ENCODE peak calls at places on chromosomes 13 and 19, in ten cellular contexts. One of them, this sample, is unnamed.

GRCh38 chr19:1445932-1446712 is 3.8 kb upstream of the APC2 start:
- DNase-seq in endothelial cell: peak
- DNase-seq in activated CD4-positive, CD25-positive, alpha-beta regulatory T cell: no peak
- DNase-seq in AG04450: no peak
- DNase-seq in fibroblast of mammary gland: no peak
- DNase-seq in fibroblast of the conjunctiva: no peak
- DNase-seq in amygdala: peak
- DNase-seq in stimulated activated CD8-positive, alpha-beta memory T cell treated with anti-CD3 and anti-CD28 coated beads, Interleukin-15, amount 100 ng/mL, for 4 hours: no peak
- DNase-seq in effector memory CD8-positive, alpha-beta T cell: no peak
- DNase-seq in EH: no peak
- DNase-seq in this sample: peak

GRCh38 chr19:35756373-35757230 is at the start of gene HSPB6:
- DNase-seq in effector memory CD8-positive, alpha-beta T cell: no peak
- DNase-seq in endothelial cell: peak
- DNase-seq in AG04450: no peak
- DNase-seq in activated CD4-positive, CD25-positive, alpha-beta regulatory T cell: no peak
- DNase-seq in fibroblast of mammary gland: peak
- DNase-seq in fibroblast of the conjunctiva: peak
- DNase-seq in amygdala: no peak
- DNase-seq in stimulated activated CD8-positive, alpha-beta memory T cell treated with anti-CD3 and anti-CD28 coated beads, Interleukin-15, amount 100 ng/mL, for 4 hours: no peak
- DNase-seq in EH: peak
- DNase-seq in this sample: peak

GRCh38 chr19:33382006-33382405 is 8.5 kb downstream of the CEBPG start:
- DNase-seq in fibroblast of mammary gland: no peak
- DNase-seq in effector memory CD8-positive, alpha-beta T cell: no peak
- DNase-seq in AG04450: no peak
- DNase-seq in endothelial cell: no peak
- DNase-seq in fibroblast of the conjunctiva: no peak
- DNase-seq in stimulated activated CD8-positive, alpha-beta memory T cell treated with anti-CD3 and anti-CD28 coated beads, Interleukin-15, amount 100 ng/mL, for 4 hours: no peak
- DNase-seq in amygdala: no peak
- DNase-seq in activated CD4-positive, CD25-positive, alpha-beta regulatory T cell: no peak
- DNase-seq in EH: no peak
- DNase-seq in this sample: no peak

GRCh38 chr13:43874512-43875092 is 4.9 kb downstream of the CCDC122 start:
- DNase-seq in fibroblast of the conjunctiva: peak
- DNase-seq in effector memory CD8-positive, alpha-beta T cell: no peak
- DNase-seq in activated CD4-positive, CD25-positive, alpha-beta regulatory T cell: no peak
- DNase-seq in amygdala: no peak
- DNase-seq in endothelial cell: no peak
- DNase-seq in fibroblast of mammary gland: peak
- DNase-seq in AG04450: no peak
- DNase-seq in EH: peak
- DNase-seq in stimulated activated CD8-positive, alpha-beta memory T cell treated with anti-CD3 and anti-CD28 coated beads, Interleukin-15, amount 100 ng/mL, for 4 hours: no peak
- DNase-seq in this sample: no peak

GRCh38 chr13:111502957-111503356 is 182.5 kb downstream of the TEX29 start:
- DNase-seq in endothelial cell: no peak
- DNase-seq in amygdala: no peak
- DNase-seq in fibroblast of mammary gland: no peak
- DNase-seq in AG04450: no peak
- DNase-seq in stimulated activated CD8-positive, alpha-beta memory T cell treated with anti-CD3 and anti-CD28 coated beads, Interleukin-15, amount 100 ng/mL, for 4 hours: no peak
- DNase-seq in effector memory CD8-positive, alpha-beta T cell: no peak
- DNase-seq in activated CD4-positive, CD25-positive, alpha-beta regulatory T cell: no peak
- DNase-seq in EH: no peak
- DNase-seq in fibroblast of the conjunctiva: no peak
- DNase-seq in this sample: peak

GRCh38 chr13:24997367-24997967 is 98.5 kb upstream of the PABPC3 start:
- DNase-seq in AG04450: no peak
- DNase-seq in EH: peak
- DNase-seq in stimulated activated CD8-positive, alpha-beta memory T cell treated with anti-CD3 and anti-CD28 coated beads, Interleukin-15, amount 100 ng/mL, for 4 hours: no peak
- DNase-seq in endothelial cell: peak
- DNase-seq in amygdala: no peak
- DNase-seq in fibroblast of mammary gland: peak
- DNase-seq in fibroblast of the conjunctiva: peak
- DNase-seq in activated CD4-positive, CD25-positive, alpha-beta regulatory T cell: no peak
- DNase-seq in effector memory CD8-positive, alpha-beta T cell: peak
- DNase-seq in this sample: no peak

GRCh38 chr19:482186-483041 is 13.9 kb upstream of the MADCAM1 start:
- DNase-seq in fibroblast of mammary gland: no peak
- DNase-seq in stimulated activated CD8-positive, alpha-beta memory T cell treated with anti-CD3 and anti-CD28 coated beads, Interleukin-15, amount 100 ng/mL, for 4 hours: no peak
- DNase-seq in fibroblast of the conjunctiva: no peak
- DNase-seq in endothelial cell: no peak
- DNase-seq in amygdala: no peak
- DNase-seq in activated CD4-positive, CD25-positive, alpha-beta regulatory T cell: no peak
- DNase-seq in EH: no peak
- DNase-seq in effector memory CD8-positive, alpha-beta T cell: no peak
- DNase-seq in AG04450: no peak
- DNase-seq in this sample: no peak

GRCh38 chr13:112392719-112393118 is 16.6 kb downstream of the SPACA7 start:
- DNase-seq in fibroblast of the conjunctiva: no peak
- DNase-seq in fibroblast of mammary gland: no peak
- DNase-seq in effector memory CD8-positive, alpha-beta T cell: no peak
- DNase-seq in EH: no peak
- DNase-seq in stimulated activated CD8-positive, alpha-beta memory T cell treated with anti-CD3 and anti-CD28 coated beads, Interleukin-15, amount 100 ng/mL, for 4 hours: no peak
- DNase-seq in amygdala: no peak
- DNase-seq in activated CD4-positive, CD25-positive, alpha-beta regulatory T cell: no peak
- DNase-seq in endothelial cell: no peak
- DNase-seq in AG04450: no peak
- DNase-seq in this sample: no peak

GRCh38 chr13:110536006-110536693 is 25.4 kb downstream of the RAB20 start:
- DNase-seq in AG04450: no peak
- DNase-seq in activated CD4-positive, CD25-positive, alpha-beta regulatory T cell: no peak
- DNase-seq in fibroblast of the conjunctiva: no peak
- DNase-seq in stimulated activated CD8-positive, alpha-beta memory T cell treated with anti-CD3 and anti-CD28 coated beads, Interleukin-15, amount 100 ng/mL, for 4 hours: no peak
- DNase-seq in effector memory CD8-positive, alpha-beta T cell: no peak
- DNase-seq in endothelial cell: no peak
- DNase-seq in amygdala: peak
- DNase-seq in EH: no peak
- DNase-seq in fibroblast of mammary gland: no peak
- DNase-seq in this sample: no peak

GRCh38 chr19:42406111-42406510 is 16.0 kb upstream of the CNFN start:
- DNase-seq in activated CD4-positive, CD25-positive, alpha-beta regulatory T cell: no peak
- DNase-seq in fibroblast of mammary gland: no peak
- DNase-seq in EH: no peak
- DNase-seq in stimulated activated CD8-positive, alpha-beta memory T cell treated with anti-CD3 and anti-CD28 coated beads, Interleukin-15, amount 100 ng/mL, for 4 hours: no peak
- DNase-seq in AG04450: no peak
- DNase-seq in amygdala: no peak
- DNase-seq in endothelial cell: no peak
- DNase-seq in fibroblast of the conjunctiva: no peak
- DNase-seq in effector memory CD8-positive, alpha-beta T cell: no peak
- DNase-seq in this sample: no peak

GRCh38 chr19:19627716-19628498 is at the start of gene LPAR2:
- DNase-seq in fibroblast of the conjunctiva: no peak
- DNase-seq in EH: peak
- DNase-seq in fibroblast of mammary gland: no peak
- DNase-seq in stimulated activated CD8-positive, alpha-beta memory T cell treated with anti-CD3 and anti-CD28 coated beads, Interleukin-15, amount 100 ng/mL, for 4 hours: peak
- DNase-seq in effector memory CD8-positive, alpha-beta T cell: peak
- DNase-seq in activated CD4-positive, CD25-positive, alpha-beta regulatory T cell: peak
- DNase-seq in endothelial cell: peak
- DNase-seq in amygdala: no peak
- DNase-seq in AG04450: no peak
- DNase-seq in this sample: no peak

GRCh38 chr19:46789371-46789770 is 977 bp upstream of the SLC1A5 start:
- DNase-seq in activated CD4-positive, CD25-positive, alpha-beta regulatory T cell: no peak
- DNase-seq in EH: no peak
- DNase-seq in fibroblast of mammary gland: no peak
- DNase-seq in fibroblast of the conjunctiva: no peak
- DNase-seq in amygdala: no peak
- DNase-seq in endothelial cell: no peak
- DNase-seq in AG04450: no peak
- DNase-seq in stimulated activated CD8-positive, alpha-beta memory T cell treated with anti-CD3 and anti-CD28 coated beads, Interleukin-15, amount 100 ng/mL, for 4 hours: no peak
- DNase-seq in effector memory CD8-positive, alpha-beta T cell: no peak
- DNase-seq in this sample: no peak

GRCh38 chr19:16113727-16114126 is 2.0 kb downstream of the RAB8A start:
- DNase-seq in endothelial cell: no peak
- DNase-seq in AG04450: no peak
- DNase-seq in effector memory CD8-positive, alpha-beta T cell: no peak
- DNase-seq in fibroblast of mammary gland: no peak
- DNase-seq in fibroblast of the conjunctiva: no peak
- DNase-seq in amygdala: no peak
- DNase-seq in stimulated activated CD8-positive, alpha-beta memory T cell treated with anti-CD3 and anti-CD28 coated beads, Interleukin-15, amount 100 ng/mL, for 4 hours: no peak
- DNase-seq in EH: no peak
- DNase-seq in activated CD4-positive, CD25-positive, alpha-beta regulatory T cell: no peak
- DNase-seq in this sample: no peak

GRCh38 chr13:26899153-26899552 is 138.6 kb upstream of the GPR12 start:
- DNase-seq in EH: no peak
- DNase-seq in fibroblast of mammary gland: no peak
- DNase-seq in endothelial cell: no peak
- DNase-seq in stimulated activated CD8-positive, alpha-beta memory T cell treated with anti-CD3 and anti-CD28 coated beads, Interleukin-15, amount 100 ng/mL, for 4 hours: no peak
- DNase-seq in fibroblast of the conjunctiva: no peak
- DNase-seq in amygdala: no peak
- DNase-seq in activated CD4-positive, CD25-positive, alpha-beta regulatory T cell: no peak
- DNase-seq in effector memory CD8-positive, alpha-beta T cell: no peak
- DNase-seq in AG04450: no peak
- DNase-seq in this sample: no peak

GRCh38 chr13:59422646-59423045 is 741.1 kb downstream of the DIAPH3 start:
- DNase-seq in effector memory CD8-positive, alpha-beta T cell: no peak
- DNase-seq in EH: peak
- DNase-seq in fibroblast of mammary gland: no peak
- DNase-seq in fibroblast of the conjunctiva: no peak
- DNase-seq in activated CD4-positive, CD25-positive, alpha-beta regulatory T cell: no peak
- DNase-seq in amygdala: no peak
- DNase-seq in endothelial cell: no peak
- DNase-seq in AG04450: no peak
- DNase-seq in stimulated activated CD8-positive, alpha-beta memory T cell treated with anti-CD3 and anti-CD28 coated beads, Interleukin-15, amount 100 ng/mL, for 4 hours: no peak
- DNase-seq in this sample: no peak

GRCh38 chr13:110635405-110636002 is 20.2 kb downstream of the NAXD start:
- DNase-seq in effector memory CD8-positive, alpha-beta T cell: no peak
- DNase-seq in EH: no peak
- DNase-seq in fibroblast of mammary gland: no peak
- DNase-seq in stimulated activated CD8-positive, alpha-beta memory T cell treated with anti-CD3 and anti-CD28 coated beads, Interleukin-15, amount 100 ng/mL, for 4 hours: no peak
- DNase-seq in endothelial cell: no peak
- DNase-seq in amygdala: no peak
- DNase-seq in fibroblast of the conjunctiva: no peak
- DNase-seq in activated CD4-positive, CD25-positive, alpha-beta regulatory T cell: no peak
- DNase-seq in AG04450: no peak
- DNase-seq in this sample: no peak

GRCh38 chr13:95623141-95623540 is 21.4 kb downstream of the DZIP1 start:
- DNase-seq in fibroblast of the conjunctiva: no peak
- DNase-seq in effector memory CD8-positive, alpha-beta T cell: no peak
- DNase-seq in EH: no peak
- DNase-seq in amygdala: no peak
- DNase-seq in endothelial cell: no peak
- DNase-seq in activated CD4-positive, CD25-positive, alpha-beta regulatory T cell: no peak
- DNase-seq in stimulated activated CD8-positive, alpha-beta memory T cell treated with anti-CD3 and anti-CD28 coated beads, Interleukin-15, amount 100 ng/mL, for 4 hours: no peak
- DNase-seq in fibroblast of mammary gland: no peak
- DNase-seq in AG04450: no peak
- DNase-seq in this sample: no peak

GRCh38 chr19:36245210-36246005 is 30.5 kb downstream of the ZNF146 start:
- DNase-seq in EH: no peak
- DNase-seq in endothelial cell: no peak
- DNase-seq in activated CD4-positive, CD25-positive, alpha-beta regulatory T cell: no peak
- DNase-seq in fibroblast of the conjunctiva: no peak
- DNase-seq in fibroblast of mammary gland: no peak
- DNase-seq in stimulated activated CD8-positive, alpha-beta memory T cell treated with anti-CD3 and anti-CD28 coated beads, Interleukin-15, amount 100 ng/mL, for 4 hours: no peak
- DNase-seq in AG04450: no peak
- DNase-seq in amygdala: peak
- DNase-seq in effector memory CD8-positive, alpha-beta T cell: no peak
- DNase-seq in this sample: peak

GRCh38 chr19:1164684-1165531 is 9.2 kb downstream of the SBNO2 start:
- DNase-seq in amygdala: no peak
- DNase-seq in endothelial cell: no peak
- DNase-seq in EH: no peak
- DNase-seq in fibroblast of the conjunctiva: no peak
- DNase-seq in effector memory CD8-positive, alpha-beta T cell: no peak
- DNase-seq in stimulated activated CD8-positive, alpha-beta memory T cell treated with anti-CD3 and anti-CD28 coated beads, Interleukin-15, amount 100 ng/mL, for 4 hours: no peak
- DNase-seq in fibroblast of mammary gland: no peak
- DNase-seq in activated CD4-positive, CD25-positive, alpha-beta regulatory T cell: no peak
- DNase-seq in AG04450: no peak
- DNase-seq in this sample: no peak

GRCh38 chr13:21076265-21076653 is 14.9 kb upstream of the LATS2 start:
- DNase-seq in fibroblast of the conjunctiva: no peak
- DNase-seq in EH: no peak
- DNase-seq in AG04450: no peak
- DNase-seq in effector memory CD8-positive, alpha-beta T cell: no peak
- DNase-seq in fibroblast of mammary gland: peak
- DNase-seq in endothelial cell: no peak
- DNase-seq in activated CD4-positive, CD25-positive, alpha-beta regulatory T cell: no peak
- DNase-seq in amygdala: no peak
- DNase-seq in stimulated activated CD8-positive, alpha-beta memory T cell treated with anti-CD3 and anti-CD28 coated beads, Interleukin-15, amount 100 ng/mL, for 4 hours: no peak
- DNase-seq in this sample: no peak

GRCh38 chr19:13207237-13208130 is 57.3 kb downstream of the IER2 start:
- DNase-seq in fibroblast of the conjunctiva: no peak
- DNase-seq in EH: peak
- DNase-seq in activated CD4-positive, CD25-positive, alpha-beta regulatory T cell: no peak
- DNase-seq in endothelial cell: no peak
- DNase-seq in AG04450: no peak
- DNase-seq in effector memory CD8-positive, alpha-beta T cell: no peak
- DNase-seq in stimulated activated CD8-positive, alpha-beta memory T cell treated with anti-CD3 and anti-CD28 coated beads, Interleukin-15, amount 100 ng/mL, for 4 hours: no peak
- DNase-seq in fibroblast of mammary gland: peak
- DNase-seq in amygdala: peak
- DNase-seq in this sample: no peak

GRCh38 chr19:18415177-18415867 is 3.9 kb upstream of the SSBP4 start:
- DNase-seq in activated CD4-positive, CD25-positive, alpha-beta regulatory T cell: no peak
- DNase-seq in stimulated activated CD8-positive, alpha-beta memory T cell treated with anti-CD3 and anti-CD28 coated beads, Interleukin-15, amount 100 ng/mL, for 4 hours: no peak
- DNase-seq in effector memory CD8-positive, alpha-beta T cell: no peak
- DNase-seq in AG04450: no peak
- DNase-seq in amygdala: peak
- DNase-seq in fibroblast of the conjunctiva: peak
- DNase-seq in endothelial cell: no peak
- DNase-seq in EH: peak
- DNase-seq in fibroblast of mammary gland: peak
- DNase-seq in this sample: peak

GRCh38 chr19:3387645-3388589 is 21.5 kb downstream of the NFIC start:
- DNase-seq in activated CD4-positive, CD25-positive, alpha-beta regulatory T cell: no peak
- DNase-seq in stimulated activated CD8-positive, alpha-beta memory T cell treated with anti-CD3 and anti-CD28 coated beads, Interleukin-15, amount 100 ng/mL, for 4 hours: no peak
- DNase-seq in endothelial cell: no peak
- DNase-seq in fibroblast of mammary gland: peak
- DNase-seq in AG04450: no peak
- DNase-seq in fibroblast of the conjunctiva: no peak
- DNase-seq in effector memory CD8-positive, alpha-beta T cell: no peak
- DNase-seq in amygdala: peak
- DNase-seq in EH: peak
- DNase-seq in this sample: peak

GRCh38 chr19:13024958-13025653 is 29.8 kb downstream of the NFIX start:
- DNase-seq in fibroblast of mammary gland: no peak
- DNase-seq in EH: peak
- DNase-seq in activated CD4-positive, CD25-positive, alpha-beta regulatory T cell: no peak
- DNase-seq in fibroblast of the conjunctiva: no peak
- DNase-seq in stimulated activated CD8-positive, alpha-beta memory T cell treated with anti-CD3 and anti-CD28 coated beads, Interleukin-15, amount 100 ng/mL, for 4 hours: no peak
- DNase-seq in amygdala: peak
- DNase-seq in effector memory CD8-positive, alpha-beta T cell: no peak
- DNase-seq in endothelial cell: peak
- DNase-seq in AG04450: no peak
- DNase-seq in this sample: no peak

GRCh38 chr13:28716511-28716910 is 2.3 kb downstream of the SLC46A3 start:
- DNase-seq in amygdala: no peak
- DNase-seq in fibroblast of mammary gland: peak
- DNase-seq in fibroblast of the conjunctiva: no peak
- DNase-seq in effector memory CD8-positive, alpha-beta T cell: no peak
- DNase-seq in AG04450: no peak
- DNase-seq in activated CD4-positive, CD25-positive, alpha-beta regulatory T cell: no peak
- DNase-seq in endothelial cell: no peak
- DNase-seq in stimulated activated CD8-positive, alpha-beta memory T cell treated with anti-CD3 and anti-CD28 coated beads, Interleukin-15, amount 100 ng/mL, for 4 hours: no peak
- DNase-seq in EH: peak
- DNase-seq in this sample: no peak

GRCh38 chr19:45250832-45251451 is at the start of gene MARK4:
- DNase-seq in effector memory CD8-positive, alpha-beta T cell: peak
- DNase-seq in activated CD4-positive, CD25-positive, alpha-beta regulatory T cell: peak
- DNase-seq in EH: peak
- DNase-seq in fibroblast of mammary gland: peak
- DNase-seq in endothelial cell: peak
- DNase-seq in fibroblast of the conjunctiva: no peak
- DNase-seq in amygdala: peak
- DNase-seq in AG04450: no peak
- DNase-seq in stimulated activated CD8-positive, alpha-beta memory T cell treated with anti-CD3 and anti-CD28 coated beads, Interleukin-15, amount 100 ng/mL, for 4 hours: peak
- DNase-seq in this sample: peak

GRCh38 chr13:36275190-36276002 is 22.2 kb downstream of the CCDC169 start:
- DNase-seq in fibroblast of the conjunctiva: peak
- DNase-seq in activated CD4-positive, CD25-positive, alpha-beta regulatory T cell: no peak
- DNase-seq in fibroblast of mammary gland: peak
- DNase-seq in effector memory CD8-positive, alpha-beta T cell: no peak
- DNase-seq in stimulated activated CD8-positive, alpha-beta memory T cell treated with anti-CD3 and anti-CD28 coated beads, Interleukin-15, amount 100 ng/mL, for 4 hours: no peak
- DNase-seq in amygdala: no peak
- DNase-seq in EH: peak
- DNase-seq in AG04450: peak
- DNase-seq in endothelial cell: peak
- DNase-seq in this sample: no peak

This sample was measured in dorsolateral prefrontal cortex.